ENCODE peak calls at places on chromosomes 4 and X, in five cellular contexts. One of them, this sample, is unnamed.

GRCh38 chr4:68366600-68366999 is 16.7 kb upstream of the YTHDC1 start:
- DNase-seq in NCI-H1694 treated with DMSO at 0.1 percent for 48 hours: no peak
- DNase-seq in astrocyte of the spinal cord: no peak
- DNase-seq in AG04450: no peak
- DNase-seq in GM12891: no peak
- DNase-seq in this sample: no peak

GRCh38 chr4:113827285-113827684 is 65.7 kb upstream of the CAMK2D start:
- DNase-seq in AG04450: no peak
- DNase-seq in astrocyte of the spinal cord: peak
- DNase-seq in GM12891: no peak
- DNase-seq in NCI-H1694 treated with DMSO at 0.1 percent for 48 hours: no peak
- DNase-seq in this sample: no peak

GRCh38 chr4:33831667-33832066 is 2412.6 kb downstream of the ARAP2 start:
- DNase-seq in GM12891: no peak
- DNase-seq in NCI-H1694 treated with DMSO at 0.1 percent for 48 hours: no peak
- DNase-seq in AG04450: no peak
- DNase-seq in astrocyte of the spinal cord: no peak
- DNase-seq in this sample: no peak

GRCh38 chrX:118346258-118347094 is 570 bp downstream of the WDR44 start:
- DNase-seq in astrocyte of the spinal cord: peak
- DNase-seq in NCI-H1694 treated with DMSO at 0.1 percent for 48 hours: peak
- DNase-seq in AG04450: no peak
- DNase-seq in GM12891: no peak
- DNase-seq in this sample: no peak

GRCh38 chrX:153739754-153740486 is 15.3 kb downstream of the ABCD1 start:
- DNase-seq in NCI-H1694 treated with DMSO at 0.1 percent for 48 hours: no peak
- DNase-seq in astrocyte of the spinal cord: no peak
- DNase-seq in GM12891: no peak
- DNase-seq in AG04450: no peak
- DNase-seq in this sample: no peak

GRCh38 chr4:183838987-183839712 is 66.0 kb upstream of the STOX2 start:
- DNase-seq in astrocyte of the spinal cord: peak
- DNase-seq in GM12891: no peak
- DNase-seq in NCI-H1694 treated with DMSO at 0.1 percent for 48 hours: peak
- DNase-seq in AG04450: no peak
- DNase-seq in this sample: peak

GRCh38 chr4:132565542-132565941 is 583.6 kb upstream of the PCDH10 start:
- DNase-seq in AG04450: no peak
- DNase-seq in GM12891: no peak
- DNase-seq in astrocyte of the spinal cord: no peak
- DNase-seq in NCI-H1694 treated with DMSO at 0.1 percent for 48 hours: no peak
- DNase-seq in this sample: no peak

GRCh38 chr4:107760281-107760947 is 40.4 kb upstream of the PAPSS1 start:
- DNase-seq in GM12891: no peak
- DNase-seq in AG04450: no peak
- DNase-seq in NCI-H1694 treated with DMSO at 0.1 percent for 48 hours: no peak
- DNase-seq in astrocyte of the spinal cord: no peak
- DNase-seq in this sample: no peak

GRCh38 chr4:183181081-183181480 is 82.0 kb downstream of the WWC2 start:
- DNase-seq in NCI-H1694 treated with DMSO at 0.1 percent for 48 hours: no peak
- DNase-seq in astrocyte of the spinal cord: no peak
- DNase-seq in GM12891: no peak
- DNase-seq in AG04450: no peak
- DNase-seq in this sample: no peak

GRCh38 chrX:13685126-13685763 is 3.7 kb upstream of the RAB9A start:
- DNase-seq in NCI-H1694 treated with DMSO at 0.1 percent for 48 hours: no peak
- DNase-seq in AG04450: no peak
- DNase-seq in GM12891: no peak
- DNase-seq in astrocyte of the spinal cord: no peak
- DNase-seq in this sample: peak

GRCh38 chr4:39415678-39416283 is 9.1 kb downstream of the KLB start:
- DNase-seq in astrocyte of the spinal cord: no peak
- DNase-seq in GM12891: no peak
- DNase-seq in AG04450: no peak
- DNase-seq in NCI-H1694 treated with DMSO at 0.1 percent for 48 hours: no peak
- DNase-seq in this sample: no peak

GRCh38 chrX:119189586-119189985 is 46.5 kb upstream of the PGRMC1 start:
- DNase-seq in GM12891: no peak
- DNase-seq in AG04450: no peak
- DNase-seq in astrocyte of the spinal cord: peak
- DNase-seq in NCI-H1694 treated with DMSO at 0.1 percent for 48 hours: no peak
- DNase-seq in this sample: no peak